ENCODE peak calls at places on chromosomes 2 and 18, in nine cellular contexts. One of them, this sample, is unnamed.

GRCh38 chr2:136253288-136254004 is 135.5 kb upstream of the CXCR4 start:
- DNase-seq in ovary: no peak
- DNase-seq in SK-N-SH: no peak
- DNase-seq in K562: no peak
- DNase-seq in transverse colon: peak; percentile 30
- DNase-seq in stomach: no peak
- DNase-seq in A549: no peak
- DNase-seq in upper lobe of left lung: peak; percentile 76
- DNase-seq in GM12878: no peak
- DNase-seq in this sample: peak; percentile 75

GRCh38 chr2:64807417-64807816 is 153.7 kb upstream of the SERTAD2 start:
- DNase-seq in SK-N-SH: no peak
- DNase-seq in upper lobe of left lung: peak; percentile 70
- DNase-seq in GM12878: peak; percentile 53
- DNase-seq in ovary: no peak
- DNase-seq in transverse colon: no peak
- DNase-seq in K562: peak; percentile 64
- DNase-seq in stomach: no peak
- DNase-seq in A549: peak; percentile 84
- DNase-seq in this sample: no peak

GRCh38 chr2:18988557-18989232 is 369.7 kb downstream of the OSR1 start:
- DNase-seq in stomach: no peak
- DNase-seq in transverse colon: no peak
- DNase-seq in A549: no peak
- DNase-seq in upper lobe of left lung: no peak
- DNase-seq in SK-N-SH: no peak
- DNase-seq in K562: no peak
- DNase-seq in GM12878: no peak
- DNase-seq in ovary: no peak
- DNase-seq in this sample: no peak

GRCh38 chr2:26635401-26635800 is 5.8 kb downstream of the CIB4 start:
- DNase-seq in stomach: no peak
- DNase-seq in upper lobe of left lung: no peak
- DNase-seq in A549: no peak
- DNase-seq in transverse colon: no peak
- DNase-seq in ovary: no peak
- DNase-seq in GM12878: no peak
- DNase-seq in K562: no peak
- DNase-seq in SK-N-SH: no peak
- DNase-seq in this sample: no peak

GRCh38 chr2:73984203-73984921 is at the start of gene TET3:
- DNase-seq in stomach: peak; percentile 67
- DNase-seq in ovary: peak; percentile 50
- DNase-seq in SK-N-SH: peak; percentile 91
- DNase-seq in upper lobe of left lung: peak; percentile 73
- DNase-seq in GM12878: no peak
- DNase-seq in K562: peak; percentile 67
- DNase-seq in A549: peak; percentile 34
- DNase-seq in transverse colon: peak; percentile 68
- DNase-seq in this sample: peak; percentile 77

GRCh38 chr18:48422947-48423378 is 13.8 kb upstream of the ZBTB7C start:
- DNase-seq in K562: no peak
- DNase-seq in ovary: no peak
- DNase-seq in transverse colon: no peak
- DNase-seq in stomach: no peak
- DNase-seq in upper lobe of left lung: no peak
- DNase-seq in SK-N-SH: no peak
- DNase-seq in GM12878: no peak
- DNase-seq in A549: no peak
- DNase-seq in this sample: no peak

GRCh38 chr2:165499131-165499530 is 29.6 kb downstream of the CSRNP3 start:
- DNase-seq in upper lobe of left lung: no peak
- DNase-seq in K562: no peak
- DNase-seq in A549: no peak
- DNase-seq in transverse colon: no peak
- DNase-seq in stomach: no peak
- DNase-seq in GM12878: no peak
- DNase-seq in ovary: no peak
- DNase-seq in SK-N-SH: no peak
- DNase-seq in this sample: no peak

GRCh38 chr18:22800551-22800951 is 132.6 kb upstream of the RBBP8 start:
- DNase-seq in K562: no peak
- DNase-seq in stomach: no peak
- DNase-seq in A549: no peak
- DNase-seq in SK-N-SH: no peak
- DNase-seq in GM12878: no peak
- DNase-seq in transverse colon: no peak
- DNase-seq in ovary: no peak
- DNase-seq in upper lobe of left lung: no peak
- DNase-seq in this sample: peak; percentile 70

GRCh38 chr18:44884446-44884845 is 203.8 kb downstream of the SETBP1 start:
- DNase-seq in K562: no peak
- DNase-seq in ovary: no peak
- DNase-seq in A549: no peak
- DNase-seq in stomach: no peak
- DNase-seq in SK-N-SH: no peak
- DNase-seq in transverse colon: no peak
- DNase-seq in upper lobe of left lung: no peak
- DNase-seq in GM12878: no peak
- DNase-seq in this sample: no peak

GRCh38 chr2:236855866-236856855 is 229.5 kb upstream of the COPS8 start:
- DNase-seq in transverse colon: no peak
- DNase-seq in SK-N-SH: no peak
- DNase-seq in upper lobe of left lung: no peak
- DNase-seq in K562: no peak
- DNase-seq in stomach: no peak
- DNase-seq in GM12878: no peak
- DNase-seq in ovary: no peak
- DNase-seq in A549: no peak
- DNase-seq in this sample: peak; percentile 45

GRCh38 chr2:19198376-19198775 is 160.0 kb downstream of the OSR1 start:
- DNase-seq in stomach: no peak
- DNase-seq in A549: no peak
- DNase-seq in upper lobe of left lung: no peak
- DNase-seq in K562: no peak
- DNase-seq in SK-N-SH: no peak
- DNase-seq in GM12878: no peak
- DNase-seq in ovary: no peak
- DNase-seq in transverse colon: no peak
- DNase-seq in this sample: no peak

GRCh38 chr2:105417789-105418475 is 19.1 kb upstream of the FHL2 start:
- DNase-seq in K562: peak; percentile 83
- DNase-seq in stomach: no peak
- DNase-seq in upper lobe of left lung: no peak
- DNase-seq in GM12878: no peak
- DNase-seq in transverse colon: no peak
- DNase-seq in A549: no peak
- DNase-seq in ovary: no peak
- DNase-seq in SK-N-SH: no peak
- DNase-seq in this sample: no peak

GRCh38 chr2:183490930-183491329 is 366.7 kb downstream of the NUP35 start:
- DNase-seq in ovary: no peak
- DNase-seq in stomach: no peak
- DNase-seq in transverse colon: no peak
- DNase-seq in A549: no peak
- DNase-seq in K562: no peak
- DNase-seq in SK-N-SH: no peak
- DNase-seq in GM12878: no peak
- DNase-seq in upper lobe of left lung: no peak
- DNase-seq in this sample: peak; percentile 63

DNA sequence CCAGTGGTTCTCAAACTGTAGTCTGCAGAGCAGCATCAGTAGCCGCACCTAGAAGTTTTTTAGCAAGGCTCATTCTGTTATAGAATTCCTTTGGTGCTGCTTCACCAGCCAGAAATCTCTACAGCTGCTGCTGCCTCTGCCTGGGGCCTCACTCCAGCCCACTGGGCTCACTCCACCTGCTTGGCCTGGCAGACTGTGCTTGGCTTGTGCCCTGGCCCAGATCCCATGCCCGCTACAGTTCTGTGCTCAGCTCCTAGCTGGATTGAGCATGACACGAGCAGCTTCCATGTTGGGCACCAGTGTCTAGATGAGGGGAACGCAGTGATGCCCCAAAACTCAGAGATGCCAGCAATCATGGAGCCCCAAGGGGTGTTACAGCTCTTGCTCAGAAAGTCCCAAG is 22.6 kb downstream of the MAPK4 start:
- DNase-seq in A549: no peak
- DNase-seq in transverse colon: no peak
- DNase-seq in stomach: no peak
- DNase-seq in K562: no peak
- DNase-seq in GM12878: no peak
- DNase-seq in upper lobe of left lung: no peak
- DNase-seq in ovary: no peak
- DNase-seq in SK-N-SH: no peak
- DNase-seq in this sample: no peak
- H3K9me3 ChIP-seq in A549: no peaks in the 10 kb centered on the region
- H3K9me3 ChIP-seq in transverse colon: no peaks in the 10 kb centered on the region
- H3K9me3 ChIP-seq in stomach: no peaks in the 10 kb centered on the region
- H3K9me3 ChIP-seq in K562: no peaks in the 10 kb centered on the region
- H3K9me3 ChIP-seq in GM12878: no peaks in the 10 kb centered on the region
- H3K9me3 ChIP-seq in upper lobe of left lung: peaks cover 4% of the 10 kb centered on the region
- H3K9me3 ChIP-seq in ovary: no peaks in the 10 kb centered on the region
- H3K9me3 ChIP-seq in SK-N-SH: no peaks in the 10 kb centered on the region
- H3K9me3 ChIP-seq in this sample: no peaks in the 10 kb centered on the region

GRCh38 chr2:95346236-95346737 is 49.1 kb downstream of the KCNIP3 start:
- DNase-seq in ovary: peak; percentile 77
- DNase-seq in upper lobe of left lung: peak; percentile 40
- DNase-seq in stomach: peak; percentile 69
- DNase-seq in A549: peak; percentile 25
- DNase-seq in transverse colon: peak; percentile 67
- DNase-seq in K562: peak; percentile 78
- DNase-seq in GM12878: no peak
- DNase-seq in SK-N-SH: peak; percentile 68
- DNase-seq in this sample: peak; percentile 84
- TF ChIP-seq EP300 in ovary: no peak
- TF ChIP-seq EP300 in upper lobe of left lung: no peak
- TF ChIP-seq EP300 in stomach: no peak
- TF ChIP-seq EP300 in A549: no peak
- TF ChIP-seq EP300 in transverse colon: no peak
- TF ChIP-seq EP300 in K562: no peak
- TF ChIP-seq EP300 in GM12878: no peak
- TF ChIP-seq EP300 in SK-N-SH: no peak
- TF ChIP-seq EP300 in this sample: no peak

GRCh38 chr18:71919211-71919610 is 624.9 kb downstream of the CBLN2 start:
- DNase-seq in A549: no peak
- DNase-seq in GM12878: no peak
- DNase-seq in upper lobe of left lung: no peak
- DNase-seq in stomach: no peak
- DNase-seq in transverse colon: no peak
- DNase-seq in K562: no peak
- DNase-seq in SK-N-SH: no peak
- DNase-seq in ovary: no peak
- DNase-seq in this sample: no peak
- H3K9me3 ChIP-seq in A549: no peaks in the 10 kb centered on the region
- H3K9me3 ChIP-seq in GM12878: no peaks in the 10 kb centered on the region
- H3K9me3 ChIP-seq in upper lobe of left lung: peaks cover 6% of the 10 kb centered on the region
- H3K9me3 ChIP-seq in stomach: peaks cover 38% of the 10 kb centered on the region
- H3K9me3 ChIP-seq in transverse colon: peaks cover 4% of the 10 kb centered on the region
- H3K9me3 ChIP-seq in K562: no peaks in the 10 kb centered on the region
- H3K9me3 ChIP-seq in SK-N-SH: no peaks in the 10 kb centered on the region
- H3K9me3 ChIP-seq in ovary: no peaks in the 10 kb centered on the region
- H3K9me3 ChIP-seq in this sample: peaks cover 6% of the 10 kb centered on the region

DNA sequence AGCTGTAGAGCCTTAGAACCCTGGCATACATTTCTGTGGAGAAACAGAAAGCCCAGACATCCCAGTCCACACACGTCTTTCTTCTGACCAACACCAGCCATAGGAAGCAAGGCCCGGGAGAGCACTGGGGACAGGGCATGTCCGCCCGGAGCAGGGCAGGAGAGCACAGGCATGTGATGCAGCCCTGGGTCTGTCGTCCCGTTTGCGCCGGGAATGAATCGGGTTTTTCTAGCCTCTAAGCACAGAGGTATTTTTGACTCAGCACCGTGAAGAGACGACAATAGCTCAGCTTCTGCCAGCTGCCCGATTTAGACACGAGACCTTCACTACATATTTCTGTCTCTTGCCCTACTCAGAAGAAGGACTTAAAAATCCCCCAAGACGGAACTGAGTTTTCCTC is 7.3 kb upstream of the AMMECR1L start:
- DNase-seq in transverse colon: no peak
- DNase-seq in A549: no peak
- DNase-seq in SK-N-SH: no peak
- DNase-seq in upper lobe of left lung: no peak
- DNase-seq in ovary: no peak
- DNase-seq in K562: no peak
- DNase-seq in GM12878: no peak
- DNase-seq in stomach: no peak
- DNase-seq in this sample: no peak
- TF ChIP-seq EP300 in transverse colon: no peak
- TF ChIP-seq EP300 in A549: no peak
- TF ChIP-seq EP300 in SK-N-SH: no peak
- TF ChIP-seq EP300 in upper lobe of left lung: no peak
- TF ChIP-seq EP300 in ovary: no peak
- TF ChIP-seq EP300 in K562: no peak
- TF ChIP-seq EP300 in GM12878: no peak
- TF ChIP-seq EP300 in stomach: no peak
- TF ChIP-seq EP300 in this sample: no peak

GRCh38 chr2:132542953-132543569 is 126.5 kb downstream of the GPR39 start:
- DNase-seq in K562: no peak
- DNase-seq in stomach: no peak
- DNase-seq in upper lobe of left lung: no peak
- DNase-seq in SK-N-SH: no peak
- DNase-seq in transverse colon: no peak
- DNase-seq in A549: peak; percentile 23
- DNase-seq in GM12878: no peak
- DNase-seq in ovary: no peak
- DNase-seq in this sample: no peak
- H3K9me3 ChIP-seq in K562: no peaks in the 10 kb centered on the region
- H3K9me3 ChIP-seq in stomach: peaks cover 25% of the 10 kb centered on the region
- H3K9me3 ChIP-seq in upper lobe of left lung: peaks cover 25% of the 10 kb centered on the region
- H3K9me3 ChIP-seq in SK-N-SH: no peaks in the 10 kb centered on the region
- H3K9me3 ChIP-seq in transverse colon: no peaks in the 10 kb centered on the region
- H3K9me3 ChIP-seq in A549: peaks cover 8% of the 10 kb centered on the region
- H3K9me3 ChIP-seq in GM12878: no peaks in the 10 kb centered on the region
- H3K9me3 ChIP-seq in ovary: peaks cover 10% of the 10 kb centered on the region
- H3K9me3 ChIP-seq in this sample: no peaks in the 10 kb centered on the region

GRCh38 chr2:173692068-173692467 is 273.1 kb downstream of the SP3 start:
- DNase-seq in A549: no peak
- DNase-seq in SK-N-SH: no peak
- DNase-seq in stomach: no peak
- DNase-seq in upper lobe of left lung: no peak
- DNase-seq in transverse colon: no peak
- DNase-seq in GM12878: no peak
- DNase-seq in ovary: no peak
- DNase-seq in K562: no peak
- DNase-seq in this sample: no peak

GRCh38 chr2:173693164-173693563 is 272.0 kb downstream of the SP3 start:
- DNase-seq in K562: no peak
- DNase-seq in GM12878: no peak
- DNase-seq in transverse colon: no peak
- DNase-seq in stomach: no peak
- DNase-seq in ovary: no peak
- DNase-seq in SK-N-SH: no peak
- DNase-seq in upper lobe of left lung: no peak
- DNase-seq in A549: no peak
- DNase-seq in this sample: no peak

GRCh38 chr2:173697929-173698328 is 267.2 kb downstream of the SP3 start:
- DNase-seq in GM12878: no peak
- DNase-seq in A549: no peak
- DNase-seq in K562: no peak
- DNase-seq in SK-N-SH: no peak
- DNase-seq in upper lobe of left lung: no peak
- DNase-seq in stomach: no peak
- DNase-seq in transverse colon: no peak
- DNase-seq in ovary: no peak
- DNase-seq in this sample: no peak
- TF ChIP-seq EP300 in GM12878: no peak
- TF ChIP-seq EP300 in A549: no peak
- TF ChIP-seq EP300 in K562: no peak
- TF ChIP-seq EP300 in SK-N-SH: no peak
- TF ChIP-seq EP300 in upper lobe of left lung: no peak
- TF ChIP-seq EP300 in stomach: no peak
- TF ChIP-seq EP300 in transverse colon: no peak
- TF ChIP-seq EP300 in ovary: no peak
- TF ChIP-seq EP300 in this sample: no peak